ENCODE peak calls at places on chromosome X, in six cellular contexts. K is breast epithelium, X is HCT116, T is foreskin fibroblast, S is HL-60, G is upper lobe of right lung. H is an unnamed sample.

GRCh38 chrX:25020391-25021131 is 4.8 kb upstream of the ARX start:
- DNase-seq in K (no peak), X (no peak), T (no peak), S (no peak), G (no peak), H (no peak)

GRCh38 chrX:113594504-113594903 is 753.9 kb upstream of the AMOT start:
- DNase-seq in K (no peak), X (no peak), T (no peak), S (no peak), G (no peak), H (no peak)

GRCh38 chrX:22135994-22136684 is 104.0 kb downstream of the PHEX start:
- DNase-seq in K (no peak), X (peak), T (peak), S (peak), G (no peak), H (no peak)

GRCh38 chrX:138034136-138034535 is 468.2 kb downstream of the ZIC3 start:
- DNase-seq in K (no peak), X (no peak), T (no peak), S (no peak), G (no peak), H (no peak)

GRCh38 chrX:11591712-11592351 is 73.9 kb downstream of the ARHGAP6 start:
- DNase-seq in K (no peak), X (no peak), T (no peak), S (no peak), G (no peak), H (no peak)

GRCh38 chrX:148659481-148659880 is 159.1 kb downstream of the AFF2 start:
- DNase-seq in K (no peak), X (no peak), T (no peak), S (no peak), G (no peak), H (no peak)

GRCh38 chrX:644304-645023 is 13.9 kb downstream of the SHOX start:
- DNase-seq in K (no peak), X (no peak), T (peak), S (no peak), G (no peak), H (no peak)

GRCh38 chrX:123121241-123121640 is 62.8 kb upstream of the GRIA3 start:
- DNase-seq in K (no peak), X (no peak), T (peak), S (no peak), G (no peak), H (no peak)

GRCh38 chrX:17732138-17732783 is 5.0 kb upstream of the SCML1 start:
- DNase-seq in K (no peak), X (no peak), T (peak), S (no peak), G (no peak), H (no peak)

GRCh38 chrX:318068-318738 is 393 bp downstream of the GTPBP6 start:
- DNase-seq in K (peak), X (peak), T (peak), S (peak), G (peak), H (peak)

GRCh38 chrX:21158678-21159077 is 215.5 kb upstream of the CNKSR2 start:
- DNase-seq in K (no peak), X (no peak), T (no peak), S (no peak), G (no peak), H (no peak)

GRCh38 chrX:17376381-17377046 is 1.5 kb downstream of the NHS start:
- DNase-seq in K (no peak), X (no peak), T (peak), S (no peak), G (no peak), H (no peak)

GRCh38 chrX:49043220-49043986 is at the start of gene TFE3:
- DNase-seq in K (peak), X (peak), T (peak), S (peak), G (peak), H (peak)

GRCh38 chrX:115560978-115561604 is at the start of gene PLS3:
- DNase-seq in K (peak), X (peak), T (peak), S (no peak), G (peak), H (no peak)

GRCh38 chrX:37060999-37061398 is 52.8 kb downstream of the FAM47C start:
- DNase-seq in K (no peak), X (peak), T (peak), S (peak), G (no peak), H (no peak)

GRCh38 chrX:107775734-107776511 is at the start of gene TSC22D3:
- DNase-seq in K (peak), X (peak), T (peak), S (peak), G (peak), H (no peak)

GRCh38 chrX:110450050-110450449 is 91.4 kb downstream of the RTL9 start:
- DNase-seq in K (peak), X (peak), T (peak), S (peak), G (peak), H (no peak)

GRCh38 chrX:80246273-80246672 is 174.0 kb upstream of the TENT5D start:
- DNase-seq in K (no peak), X (no peak), T (no peak), S (no peak), G (no peak), H (no peak)

GRCh38 chrX:70482300-70482699 is 37.7 kb downstream of the DLG3 start:
- DNase-seq in K (no peak), X (no peak), T (no peak), S (no peak), G (no peak), H (no peak)

GRCh38 chrX:2594491-2594890 is 93.7 kb upstream of the DHRSX start:
- DNase-seq in K (no peak), X (no peak), T (no peak), S (no peak), G (no peak), H (no peak)

GRCh38 chrX:155662297-155662696 is 49.5 kb upstream of the TMLHE start:
- DNase-seq in K (no peak), X (no peak), T (no peak), S (peak), G (no peak), H (no peak)

DNA sequence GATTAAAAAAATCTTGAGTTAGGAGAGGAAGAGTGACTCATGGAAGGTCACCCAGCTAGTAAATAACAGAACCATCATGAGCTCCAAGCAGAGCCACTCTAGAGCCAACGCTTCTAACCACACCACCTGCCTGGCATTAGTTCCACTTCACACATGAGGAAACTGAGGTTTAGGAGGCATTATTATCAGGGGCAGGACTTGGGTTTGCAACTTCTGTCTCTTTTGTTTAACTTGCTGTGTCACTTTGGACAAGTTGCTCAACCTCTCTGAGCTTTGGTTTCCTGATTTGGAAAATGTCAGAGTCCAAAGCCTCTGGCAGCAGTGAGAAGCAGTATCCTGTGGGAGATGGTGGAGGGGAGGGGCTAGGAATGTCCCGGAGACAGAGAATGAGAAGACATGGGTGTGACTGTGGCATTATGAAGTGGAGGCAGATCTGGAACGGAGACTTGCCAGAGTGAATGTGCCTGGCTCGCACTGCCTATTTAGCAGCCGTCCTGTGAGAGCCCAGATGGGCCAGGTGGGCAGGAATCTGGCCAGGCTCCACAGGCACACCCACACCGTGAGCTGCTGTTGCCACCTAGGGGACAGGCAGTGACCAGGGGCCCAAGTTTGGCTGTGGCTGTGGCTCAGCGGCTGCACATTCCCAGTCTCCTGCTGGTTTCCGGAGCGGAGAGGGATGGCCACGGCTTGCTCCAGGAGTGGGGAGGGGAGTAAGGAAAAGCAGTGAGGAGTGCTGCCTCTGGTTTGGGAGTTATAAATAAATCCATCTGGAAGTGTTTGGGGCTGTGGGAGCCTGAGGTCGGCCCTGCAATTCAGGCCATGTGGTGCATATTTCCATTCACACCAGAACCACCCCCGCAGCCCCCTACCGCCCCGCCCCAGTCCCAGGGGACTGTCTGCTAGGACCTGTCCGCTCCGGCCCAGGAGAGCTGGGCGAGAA is 93.4 kb downstream of the NHSL2 start:
- DNase-seq in K (no peak), X (peak), T (peak), S (no peak), G (no peak), H (peak)
- H3K4me3 ChIP-seq in K (peak), X (peak), T (no peak), S (no peak), G (no peak), H (peak)

GRCh38 chrX:104135677-104136076 is 21.1 kb downstream of the SLC25A53 start:
- DNase-seq in K (no peak), X (no peak), T (no peak), S (no peak), G (no peak), H (no peak)
- H3K4me3 ChIP-seq in K (no peak), X (no peak), T (no peak), S (no peak), G (peak), H (no peak)

DNA sequence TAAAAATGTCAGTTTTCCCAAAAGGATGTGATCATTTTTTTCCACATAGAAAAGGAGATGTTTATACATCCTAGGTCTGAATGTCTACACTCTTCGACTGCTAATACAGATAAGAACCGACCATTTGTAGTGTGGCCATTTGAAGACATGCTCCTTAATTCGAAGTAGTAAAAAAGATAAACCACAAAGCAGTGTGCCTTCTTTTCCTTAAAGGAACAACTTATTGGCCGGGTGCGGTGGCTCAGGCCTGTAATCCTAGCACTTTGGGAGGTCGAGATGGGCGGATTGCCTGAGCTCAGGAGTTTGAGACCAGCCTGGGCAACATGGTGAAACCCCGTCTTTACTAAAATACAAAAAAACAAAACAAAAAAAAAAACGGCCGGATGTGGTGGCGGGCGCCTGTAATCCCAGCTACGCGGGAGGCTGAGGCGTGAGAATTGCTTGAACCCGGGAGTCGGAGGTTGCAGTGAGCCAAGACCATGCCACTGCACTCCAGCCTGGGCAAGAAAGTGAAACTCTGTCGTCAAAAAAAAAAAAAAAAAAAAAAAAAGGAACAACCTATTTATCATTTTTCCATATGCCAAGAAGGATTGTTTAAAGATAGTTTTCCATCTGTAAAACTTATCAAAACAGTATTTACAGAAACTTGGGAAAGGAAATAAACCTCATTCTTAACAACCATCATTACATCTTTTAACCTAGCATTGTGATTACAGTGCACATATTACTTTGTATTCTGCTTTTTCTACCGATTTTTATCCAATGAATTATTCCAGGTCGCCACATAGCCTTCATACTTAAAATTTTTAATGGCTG is 2.6 kb downstream of the INTS6L start:
- DNase-seq in K (no peak), X (no peak), T (no peak), S (no peak), G (no peak), H (no peak)
- H3K4me3 ChIP-seq in K (peak), X (no peak), T (peak), S (peak), G (peak), H (no peak)

DNA sequence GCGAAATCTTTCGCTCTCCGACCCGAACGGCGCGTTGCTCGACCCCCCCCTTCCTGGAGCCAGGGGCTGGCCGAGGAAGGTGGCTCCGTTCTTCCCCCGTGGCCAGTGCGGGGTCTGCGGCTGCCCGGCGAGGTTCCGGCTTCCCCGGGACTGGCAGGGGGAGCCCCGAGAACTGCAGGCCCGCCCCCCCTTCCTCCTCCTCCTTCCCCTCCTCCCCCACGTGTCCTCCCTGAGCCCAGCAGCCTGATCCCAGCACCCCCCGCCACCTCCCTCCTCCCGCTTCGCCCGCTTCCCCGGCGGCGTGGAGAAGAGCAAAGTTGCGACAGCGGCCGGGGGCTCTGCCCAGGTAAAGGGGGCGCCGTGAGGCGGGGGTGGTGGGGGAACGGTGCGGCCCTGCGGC is 2.4 kb upstream of the BCORL1 start:
- DNase-seq in K (no peak), X (no peak), T (peak), S (no peak), G (peak), H (no peak)
- H3K4me3 ChIP-seq in K (no peak), X (no peak), T (peak), S (no peak), G (no peak), H (no peak)

GRCh38 chrX:63812826-63813225 is 27.8 kb upstream of the ARHGEF9 start:
- DNase-seq in K (no peak), X (no peak), T (no peak), S (no peak), G (no peak), H (no peak)

GRCh38 chrX:63810746-63811145 is 25.7 kb upstream of the ARHGEF9 start:
- DNase-seq in K (no peak), X (no peak), T (no peak), S (no peak), G (no peak), H (no peak)

DNA sequence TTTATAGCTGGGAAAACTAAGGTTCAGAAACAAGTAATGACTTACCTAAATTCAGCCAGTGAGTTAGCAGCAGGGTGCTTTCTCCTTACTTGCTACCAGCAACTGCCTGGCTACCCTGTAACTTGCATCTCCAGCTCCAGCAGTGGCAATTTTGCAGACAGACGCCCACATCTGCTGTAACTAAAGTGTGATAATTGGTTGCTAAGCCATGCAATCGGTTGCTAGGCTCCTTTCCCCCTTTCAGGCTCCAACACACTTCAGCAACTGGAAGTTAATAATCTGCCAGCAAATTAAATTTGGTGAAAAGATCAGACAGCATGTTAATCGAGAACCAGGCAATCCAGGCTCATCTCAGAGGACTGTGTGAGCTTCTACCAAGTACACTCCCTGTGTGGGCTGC is 24.1 kb upstream of the ARHGEF9 start:
- DNase-seq in K (no peak), X (no peak), T (no peak), S (no peak), G (no peak), H (no peak)
- H3K4me3 ChIP-seq in K (no peak), X (no peak), T (no peak), S (no peak), G (no peak), H (no peak)

GRCh38 chrX:150570512-150570911 is 2.1 kb downstream of the MTM1 start:
- DNase-seq in K (no peak), X (no peak), T (no peak), S (peak), G (no peak), H (no peak)
- H3K4me3 ChIP-seq in K (peak), X (no peak), T (no peak), S (peak), G (peak), H (no peak)

DNA sequence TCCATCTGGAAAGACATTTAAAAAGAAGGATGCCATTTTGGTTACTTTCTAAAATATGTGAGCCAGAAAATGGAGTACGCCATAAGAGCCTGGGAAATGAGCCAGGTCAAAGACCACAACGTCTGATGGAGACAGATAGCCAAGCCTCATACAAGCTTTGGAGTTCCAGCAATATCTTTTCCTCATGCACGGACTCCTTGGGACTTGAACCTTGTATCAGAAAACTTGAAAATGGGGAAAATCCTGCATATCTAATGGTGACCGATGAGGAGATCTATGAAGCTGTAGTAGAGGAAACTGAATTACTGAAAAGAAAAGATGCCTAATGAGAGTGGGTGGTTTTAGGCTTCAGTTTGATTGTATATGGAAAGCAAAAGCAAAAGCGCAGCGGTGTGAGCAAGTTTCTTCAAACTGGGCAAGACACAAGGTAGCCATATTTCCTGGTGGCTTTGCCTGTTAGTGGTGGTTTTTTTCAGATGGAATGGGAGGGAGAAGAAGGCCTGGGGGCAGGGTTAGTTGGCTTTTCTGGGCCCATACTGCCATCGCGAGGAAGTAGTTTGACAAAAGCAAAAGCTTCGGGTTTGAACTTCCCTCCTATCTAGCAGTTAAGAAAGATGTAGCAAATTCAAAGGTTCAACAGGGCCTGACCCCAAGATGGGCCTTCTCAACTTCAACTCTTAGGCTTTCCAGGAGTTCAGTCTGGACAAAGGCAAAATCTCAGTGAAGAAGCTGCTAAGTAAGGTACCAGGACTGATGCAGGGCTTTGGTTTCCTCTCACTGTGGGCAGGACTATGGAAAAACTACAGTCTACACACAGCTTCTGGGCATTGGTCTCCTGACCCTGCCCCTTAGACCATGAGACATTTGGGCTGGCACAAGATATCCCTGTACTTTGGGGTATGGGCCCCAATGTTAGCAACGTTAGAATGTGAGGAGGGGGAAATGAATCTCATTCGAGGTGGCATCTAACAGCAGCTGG is 210.0 kb upstream of the STK26 start:
- DNase-seq in K (peak), X (no peak), T (peak), S (peak), G (no peak), H (no peak)
- H3K4me3 ChIP-seq in K (peak), X (no peak), T (peak), S (no peak), G (peak), H (no peak)

DNA sequence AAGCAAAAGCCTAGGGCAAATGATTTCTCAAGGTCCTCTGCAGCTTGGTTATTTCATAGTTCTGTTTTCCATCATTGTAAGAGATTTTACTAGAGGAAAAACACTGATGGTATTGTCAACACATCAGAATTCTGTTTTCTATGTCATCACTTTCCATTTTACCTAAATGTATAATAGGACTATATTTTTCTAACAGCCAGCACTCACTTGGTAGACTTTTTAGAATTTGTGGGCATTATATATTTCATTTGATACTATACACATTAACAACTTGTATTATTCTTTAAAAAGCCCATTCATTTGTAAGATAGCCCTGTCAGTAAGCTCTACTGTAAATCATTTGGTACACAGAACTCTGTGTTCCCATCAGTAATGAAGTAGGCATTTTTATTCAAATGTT is 143.7 kb upstream of the TEX13C start:
- DNase-seq in K (no peak), X (no peak), T (no peak), S (no peak), G (no peak), H (no peak)
- H3K4me3 ChIP-seq in K (no peak), X (no peak), T (no peak), S (no peak), G (no peak), H (no peak)

DNA sequence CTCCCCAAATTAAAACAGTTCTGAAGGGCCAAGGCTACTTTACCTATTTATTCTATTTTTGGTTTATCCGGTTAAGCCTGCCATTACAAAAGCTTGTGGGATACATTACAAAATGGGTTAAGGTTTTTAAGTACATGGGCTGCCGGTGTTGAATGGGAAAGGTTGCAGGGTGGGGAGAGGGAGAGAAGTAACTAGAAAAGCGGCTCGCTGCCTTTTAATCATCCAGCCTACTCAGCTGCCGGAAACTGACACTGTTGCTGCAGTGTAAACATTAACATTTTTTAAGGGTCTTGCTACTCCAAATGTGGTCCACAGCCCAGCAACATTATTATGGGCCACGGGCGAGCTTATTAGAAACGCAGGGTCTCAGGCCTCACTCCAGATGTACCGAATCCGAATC is 1.5 kb upstream of the IL1RAPL1 start:
- DNase-seq in K (no peak), X (no peak), T (no peak), S (no peak), G (no peak), H (no peak)
- H3K4me3 ChIP-seq in K (peak), X (peak), T (no peak), S (no peak), G (no peak), H (no peak)